ENCODE peak calls at places on chromosome 6, in seven cellular contexts. R, I, N, Q, S, T and A are unnamed samples.

GRCh38 chr6:138673317-138674014 is 100.1 kb upstream of the CCDC28A start:
- DNase-seq in Q (no peak), T (no peak), S (peak), I (no peak), R (no peak), N (no peak), A (no peak)

GRCh38 chr6:138107752-138108592 is 753 bp upstream of the PERP start:
- DNase-seq in R (peak), S (no peak), I (peak), N (no peak), Q (no peak), T (peak), A (no peak)

GRCh38 chr6:2749972-2750600 is 636 bp downstream of the MYLK4 start:
- DNase-seq in I (no peak), T (no peak), R (peak), Q (no peak), S (peak), N (no peak), A (no peak)

GRCh38 chr6:47097092-47097945 is 55.2 kb upstream of the ADGRF1 start:
- DNase-seq in R (peak), N (peak), S (peak), I (peak), Q (peak), T (peak), A (peak)

GRCh38 chr6:84422380-84422968 is 195.0 kb upstream of the CEP162 start:
- DNase-seq in S (peak), N (peak), T (no peak), I (peak), R (peak), Q (peak), A (peak)

GRCh38 chr6:134415681-134416080 is 97.8 kb upstream of the SGK1 start:
- DNase-seq in I (no peak), T (no peak), R (no peak), S (no peak), Q (no peak), N (no peak), A (no peak)

GRCh38 chr6:11702039-11702795 is 76.4 kb downstream of the ADTRP start:
- DNase-seq in Q (no peak), S (no peak), I (peak), T (no peak), R (no peak), N (no peak), A (no peak)

GRCh38 chr6:134678436-134678889 is 271.4 kb downstream of the ALDH8A1 start:
- DNase-seq in S (peak), I (no peak), Q (no peak), N (peak), R (peak), T (no peak), A (peak)

GRCh38 chr6:111357680-111358079 is 125.3 kb downstream of the REV3L start:
- DNase-seq in Q (no peak), N (no peak), S (no peak), R (no peak), T (no peak), I (no peak), A (no peak)

GRCh38 chr6:32588156-32588555 is 1.5 kb downstream of the HLA-DRB1 start:
- DNase-seq in S (no peak), N (no peak), Q (no peak), T (no peak), R (no peak), I (no peak), A (no peak)

DNA sequence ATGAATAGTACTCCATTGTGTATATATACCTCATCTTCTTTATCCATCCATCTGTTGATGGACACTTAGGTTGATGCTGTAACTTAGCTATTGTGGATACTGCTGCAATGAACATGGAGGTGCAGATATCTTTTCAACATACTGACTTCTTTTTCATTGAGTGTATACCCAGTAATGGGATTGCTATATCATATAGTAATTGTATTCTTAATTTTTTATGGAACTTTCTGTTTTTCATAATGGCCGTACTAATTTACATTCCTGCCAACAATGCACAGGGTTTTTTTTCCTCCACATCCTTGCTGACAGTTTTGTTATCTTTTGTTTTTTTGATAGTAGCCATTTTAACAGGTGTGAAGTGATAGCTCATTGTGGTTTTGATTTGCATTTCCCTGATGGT is 5.2 kb downstream of the CCN2 start:
- DNase-seq in N (no peak), R (no peak), S (no peak), I (no peak), Q (no peak), T (no peak), A (no peak)
- H3K4me3 ChIP-seq in N (no peak), R (no peak), S (no peak), I (no peak), Q (no peak), T (no peak), A (no peak)

GRCh38 chr6:7052441-7052936 is 55.3 kb upstream of the RREB1 start:
- DNase-seq in R (peak), S (peak), Q (peak), I (peak), T (no peak), N (peak), A (no peak)
- H3K27ac ChIP-seq in R (peak), S (peak), Q (peak), I (no peak), T (peak), N (peak), A (peak)

DNA sequence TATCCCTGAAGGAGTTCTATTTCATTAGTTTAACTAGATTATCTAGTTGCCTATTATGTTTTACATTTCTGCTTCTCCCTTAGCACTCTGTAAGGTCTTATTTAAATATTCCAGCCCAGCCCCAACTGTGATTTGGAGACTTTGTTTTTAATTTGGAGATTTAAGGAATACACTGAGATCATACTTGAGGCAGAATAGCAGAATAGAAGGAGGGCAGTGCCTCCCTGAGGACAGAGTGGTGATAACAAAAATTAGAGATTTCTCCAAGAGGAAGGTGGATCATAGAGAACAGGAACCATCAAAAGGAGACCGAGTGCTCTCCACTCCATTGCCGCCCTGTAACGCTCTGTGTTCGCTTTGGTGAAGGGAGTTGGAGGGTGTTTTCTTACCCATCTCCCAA is 14.8 kb upstream of the CD164 start:
- DNase-seq in T (no peak), S (peak), R (no peak), I (no peak), N (no peak), Q (no peak), A (no peak)
- TF ChIP-seq CTCF in T (no peak), S (peak), R (no peak), I (peak), N (peak), Q (no peak), A (peak)

DNA sequence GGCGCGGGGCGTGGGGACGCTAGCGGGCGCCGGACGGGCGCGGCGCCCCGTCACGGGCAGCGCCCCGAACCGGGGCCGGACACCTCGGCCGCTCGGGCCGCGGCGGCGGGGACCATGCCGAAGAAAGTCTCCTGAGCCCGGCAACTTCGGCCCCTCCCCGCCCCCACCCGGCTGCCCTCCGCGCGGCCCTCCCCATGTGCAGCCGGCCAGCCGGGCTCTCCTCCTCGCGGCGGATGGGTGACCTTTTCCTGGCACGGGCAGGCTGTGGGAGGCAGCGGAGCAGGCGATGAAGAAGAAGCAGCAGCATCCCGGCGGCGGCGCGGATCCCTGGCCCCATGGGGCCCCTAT is 289 bp downstream of the UST start:
- DNase-seq in I (peak), S (peak), T (peak), Q (peak), N (peak), R (peak), A (no peak)
- H3K4me3 ChIP-seq in I (peak), S (peak), T (peak), Q (peak), N (peak), R (peak), A (peak)

DNA sequence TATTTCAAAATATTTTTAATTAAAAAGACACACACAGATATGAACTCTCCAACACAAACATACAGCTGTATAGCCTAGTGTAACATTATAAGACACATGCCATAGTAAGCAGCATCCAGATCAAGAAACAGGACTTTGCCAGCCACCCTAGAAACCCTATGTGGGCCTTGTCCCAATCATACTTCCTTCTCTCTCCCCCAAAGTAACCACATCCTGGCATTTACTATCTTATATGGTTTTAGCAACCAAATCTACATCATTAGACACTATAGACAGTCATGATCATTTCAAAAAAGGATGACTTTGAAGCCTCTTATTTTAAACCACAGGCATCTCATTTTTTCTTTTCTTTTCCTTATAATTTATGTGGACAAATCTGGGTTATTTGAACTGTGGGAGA is 82.1 kb downstream of the MAN1A1 start:
- DNase-seq in S (no peak), I (no peak), Q (no peak), N (no peak), T (no peak), R (no peak), A (no peak)
- H3K27ac ChIP-seq in S (no peak), I (no peak), Q (no peak), N (no peak), T (no peak), R (no peak), A (no peak)

GRCh38 chr6:125906158-125906998 is 50.2 kb upstream of the HINT3 start:
- DNase-seq in Q (peak), R (peak), N (no peak), S (peak), I (no peak), T (no peak), A (no peak)
- TF ChIP-seq CTCF in Q (peak), R (peak), N (peak), S (peak), I (peak), T (peak), A (peak)